ENCODE peak calls at places on chromosomes 16 and 17, in five cellular contexts. H is naive thymus-derived CD8-positive, alpha-beta T cell; K is tibial artery; O is stimulated activated naive CD8-positive, alpha-beta T cell treated with anti-CD3 and anti-CD28 coated beads, Interleukin-15, Interleukin-2, amounts not matched to agents 100 U/mL and 50 U/mL, for 24 hours; N is stimulated activated CD4-positive, alpha-beta T cell treated with anti-CD3 and anti-CD28 coated beads, Interleukin-15, amount 100 ng/mL, for 24 hours. Z is an unnamed sample.

GRCh38 chr16:77387810-77388209 is 47.0 kb downstream of the ADAMTS18 start:
- DNase-seq in O (no peak), H (no peak), N (no peak), K (no peak), Z (no peak)

GRCh38 chr16:77470851-77471250 is 36.0 kb upstream of the ADAMTS18 start:
- DNase-seq in K (no peak), O (no peak), H (no peak), N (no peak), Z (no peak)

GRCh38 chr17:64441772-64442549 is 7.0 kb upstream of the MILR1 start:
- DNase-seq in K (peak), N (peak), H (no peak), O (peak), Z (no peak)

GRCh38 chr17:6936370-6937028 is 59.4 kb upstream of the ALOX12 start:
- DNase-seq in N (no peak), O (no peak), H (no peak), K (peak), Z (no peak)

GRCh38 chr16:69741951-69742904 is 12.5 kb downstream of the NOB1 start:
- DNase-seq in K (peak), N (no peak), H (no peak), O (no peak), Z (no peak)

GRCh38 chr16:50282010-50282538 is 15.7 kb downstream of the ADCY7 start:
- DNase-seq in K (peak), O (peak), H (peak), N (peak), Z (peak)

GRCh38 chr16:53775821-53776431 is 72.0 kb downstream of the FTO start:
- DNase-seq in N (no peak), O (no peak), K (peak), H (no peak), Z (no peak)

GRCh38 chr16:88995746-88996535 is 18.9 kb upstream of the CBFA2T3 start:
- DNase-seq in K (no peak), N (no peak), O (no peak), H (no peak), Z (no peak)

GRCh38 chr16:24010440-24011089 is 174.8 kb downstream of the PRKCB start:
- DNase-seq in K (peak), H (peak), N (peak), O (peak), Z (peak)

GRCh38 chr16:31129568-31130335 is 5.8 kb downstream of the PRSS8 start:
- DNase-seq in O (no peak), N (no peak), K (no peak), H (no peak), Z (no peak)

GRCh38 chr16:19179890-19180490 is 11.9 kb downstream of the SYT17 start:
- DNase-seq in K (peak), H (no peak), N (peak), O (peak), Z (peak)

GRCh38 chr17:12231027-12231682 is 210.5 kb downstream of the MAP2K4 start:
- DNase-seq in H (no peak), K (no peak), N (no peak), O (no peak), Z (no peak)

GRCh38 chr17:58289869-58290268 is 9.1 kb upstream of the MPO start:
- DNase-seq in K (no peak), N (no peak), H (no peak), O (no peak), Z (no peak)

GRCh38 chr16:47136101-47136820 is 7.5 kb downstream of the NETO2 start:
- DNase-seq in O (no peak), N (peak), K (no peak), H (no peak), Z (no peak)

GRCh38 chr17:82330322-82331239 is 3.0 kb downstream of the SECTM1 start:
- DNase-seq in H (no peak), N (no peak), O (no peak), K (no peak), Z (no peak)

GRCh38 chr16:57386381-57386951 is 14.2 kb downstream of the CX3CL1 start:
- DNase-seq in O (no peak), N (no peak), K (no peak), H (no peak), Z (no peak)

GRCh38 chr16:87392823-87393679 is 915 bp downstream of the MAP1LC3B start:
- DNase-seq in H (peak), K (peak), N (peak), O (peak), Z (no peak)

GRCh38 chr17:79954281-79955166 is 81.1 kb downstream of the TBC1D16 start:
- DNase-seq in O (no peak), H (no peak), K (no peak), N (no peak), Z (no peak)

GRCh38 chr17:4967539-4968165 is at the start of gene SPAG7:
- DNase-seq in O (peak), K (peak), H (peak), N (peak), Z (peak)

GRCh38 chr17:54426287-54426886 is 474.3 kb upstream of the TOM1L1 start:
- DNase-seq in O (no peak), K (no peak), N (no peak), H (no peak), Z (no peak)

GRCh38 chr16:8727084-8727590 is 52.7 kb downstream of the ABAT start:
- DNase-seq in N (no peak), K (no peak), H (no peak), O (no peak), Z (no peak)

GRCh38 chr16:813204-813915 is 12.8 kb upstream of the GNG13 start:
- DNase-seq in K (no peak), N (peak), H (no peak), O (peak), Z (no peak)

GRCh38 chr16:86578056-86578455 is 293 bp upstream of the FOXL1 start:
- DNase-seq in H (no peak), K (no peak), N (no peak), O (no peak), Z (no peak)

Z was measured in effector memory CD8-positive, alpha-beta T cell.